ENCODE peak calls at places on chromosomes 12 and 14, in five cellular contexts. W, C, O, I and Y are unnamed samples.

GRCh38 chr12:26286186-26286585 is 90.8 kb downstream of the SSPN start:
- DNase-seq in W (no peak), C (no peak), O (no peak), I (no peak), Y (no peak)

GRCh38 chr12:69985656-69986055 is 160.6 kb downstream of the MYRFL start:
- DNase-seq in W (no peak), C (no peak), O (no peak), I (no peak), Y (no peak)

GRCh38 chr14:55721353-55721752 is 141.3 kb downstream of the KTN1 start:
- DNase-seq in W (peak), C (peak), O (no peak), I (no peak), Y (peak)

GRCh38 chr14:103905861-103906456 is 22.3 kb upstream of the TDRD9 start:
- DNase-seq in W (no peak), C (no peak), O (peak), I (no peak), Y (no peak)

GRCh38 chr12:89770391-89770790 is 61.8 kb upstream of the ATP2B1 start:
- DNase-seq in W (no peak), C (no peak), O (no peak), I (no peak), Y (no peak)

GRCh38 chr12:91778091-91778819 is 367.4 kb downstream of the BTG1 start:
- DNase-seq in W (no peak), C (no peak), O (no peak), I (no peak), Y (peak)

GRCh38 chr12:104680070-104680469 is 223.3 kb downstream of the CHST11 start:
- DNase-seq in W (peak), C (no peak), O (no peak), I (no peak), Y (no peak)

GRCh38 chr14:49306152-49306751 is 279.9 kb downstream of the RPS29 start:
- DNase-seq in W (peak), C (no peak), O (no peak), I (no peak), Y (peak)

GRCh38 chr14:100621806-100622205 is 34.6 kb upstream of the BEGAIN start:
- DNase-seq in W (no peak), C (no peak), O (peak), I (no peak), Y (no peak)